ENCODE peak calls at places on chromosomes 5 and 9, in seven cellular contexts. B is cardiac muscle cell, J is lower lobe of right lung, R is kidney epithelial cell, N is dorsolateral prefrontal cortex, F is fibroblast of pulmonary artery, P is psoas muscle. E is an unnamed sample.

GRCh38 chr5:56126487-56127179 is 106.5 kb downstream of the ANKRD55 start:
- DNase-seq in F (peak), P (no peak), N (no peak), R (no peak), B (peak), J (no peak), E (peak)

GRCh38 chr9:42386477-42386876 is 203.0 kb downstream of the SPATA31A6 start:
- DNase-seq in B (no peak), J (no peak), P (no peak), R (no peak), N (no peak), F (no peak), E (no peak)

GRCh38 chr9:70049672-70050271 is 6.1 kb downstream of the MAMDC2 start:
- DNase-seq in P (peak), N (peak), B (peak), J (peak), R (no peak), F (peak), E (peak)

GRCh38 chr5:171131499-171131898 is 177.5 kb upstream of the TLX3 start:
- DNase-seq in B (no peak), J (no peak), N (no peak), R (no peak), P (no peak), F (no peak), E (no peak)

GRCh38 chr5:8851101-8851500 is 694.8 kb downstream of the SEMA5A start:
- DNase-seq in N (no peak), P (no peak), B (no peak), R (no peak), F (no peak), J (no peak), E (no peak)

GRCh38 chr9:15423328-15423985 is 781 bp downstream of the SNAPC3 start:
- DNase-seq in R (no peak), N (no peak), P (no peak), F (peak), B (peak), J (no peak), E (peak)

GRCh38 chr9:18185196-18185595 is 288.8 kb upstream of the ADAMTSL1 start:
- DNase-seq in F (no peak), N (no peak), B (no peak), J (no peak), P (no peak), R (no peak), E (no peak)

GRCh38 chr9:127345566-127345965 is 51.4 kb upstream of the SLC2A8 start:
- DNase-seq in P (no peak), R (no peak), N (no peak), B (no peak), J (no peak), F (no peak), E (no peak)

GRCh38 chr9:83472764-83473163 is 65.4 kb downstream of the FRMD3 start:
- DNase-seq in J (peak), F (peak), P (no peak), B (peak), N (no peak), R (no peak), E (peak)

GRCh38 chr9:93592389-93593021 is 16.1 kb downstream of the PHF2 start:
- DNase-seq in N (no peak), F (no peak), J (no peak), B (no peak), P (no peak), R (no peak), E (no peak)

GRCh38 chr9:106025449-106025848 is 331.1 kb downstream of the TMEM38B start:
- DNase-seq in P (no peak), N (no peak), F (no peak), B (no peak), J (no peak), R (no peak), E (no peak)

GRCh38 chr9:113479150-113479761 is 15.7 kb downstream of the RGS3 start:
- DNase-seq in B (no peak), N (no peak), R (no peak), F (no peak), P (no peak), J (no peak), E (peak)

GRCh38 chr9:34562136-34562745 is 27.3 kb downstream of the CNTFR start:
- DNase-seq in R (no peak), J (no peak), P (no peak), N (no peak), F (no peak), B (no peak), E (no peak)

GRCh38 chr9:22265038-22265437 is 181.6 kb upstream of the DMRTA1 start:
- DNase-seq in P (no peak), F (no peak), R (no peak), J (no peak), N (no peak), B (no peak), E (no peak)

GRCh38 chr5:144167998-144168397 is 2.5 kb downstream of the YIPF5 start:
- DNase-seq in B (no peak), F (no peak), N (no peak), P (no peak), J (no peak), R (no peak), E (no peak)
- H3K4me3 ChIP-seq in B (no peak), F (peak), N (no peak), P (no peak), J (no peak), R (no peak), E (no peak)

GRCh38 chr5:92909545-92909962 is 671.5 kb downstream of the NR2F1-AS1 start:
- DNase-seq in J (no peak), F (peak), B (peak), N (no peak), P (no peak), R (no peak), E (peak)
- TF ChIP-seq CTCF in J (no peak), F (peak), B (peak), N (peak), P (peak), R (peak), E (peak)

GRCh38 chr5:141040093-141040762 is 10.9 kb upstream of the PCDHB1 start:
- DNase-seq in N (peak), F (peak), J (peak), P (peak), R (no peak), B (peak), E (peak)
- H3K4me3 ChIP-seq in N (peak), F (no peak), J (peak), P (peak), R (no peak), B (peak), E (no peak)

DNA sequence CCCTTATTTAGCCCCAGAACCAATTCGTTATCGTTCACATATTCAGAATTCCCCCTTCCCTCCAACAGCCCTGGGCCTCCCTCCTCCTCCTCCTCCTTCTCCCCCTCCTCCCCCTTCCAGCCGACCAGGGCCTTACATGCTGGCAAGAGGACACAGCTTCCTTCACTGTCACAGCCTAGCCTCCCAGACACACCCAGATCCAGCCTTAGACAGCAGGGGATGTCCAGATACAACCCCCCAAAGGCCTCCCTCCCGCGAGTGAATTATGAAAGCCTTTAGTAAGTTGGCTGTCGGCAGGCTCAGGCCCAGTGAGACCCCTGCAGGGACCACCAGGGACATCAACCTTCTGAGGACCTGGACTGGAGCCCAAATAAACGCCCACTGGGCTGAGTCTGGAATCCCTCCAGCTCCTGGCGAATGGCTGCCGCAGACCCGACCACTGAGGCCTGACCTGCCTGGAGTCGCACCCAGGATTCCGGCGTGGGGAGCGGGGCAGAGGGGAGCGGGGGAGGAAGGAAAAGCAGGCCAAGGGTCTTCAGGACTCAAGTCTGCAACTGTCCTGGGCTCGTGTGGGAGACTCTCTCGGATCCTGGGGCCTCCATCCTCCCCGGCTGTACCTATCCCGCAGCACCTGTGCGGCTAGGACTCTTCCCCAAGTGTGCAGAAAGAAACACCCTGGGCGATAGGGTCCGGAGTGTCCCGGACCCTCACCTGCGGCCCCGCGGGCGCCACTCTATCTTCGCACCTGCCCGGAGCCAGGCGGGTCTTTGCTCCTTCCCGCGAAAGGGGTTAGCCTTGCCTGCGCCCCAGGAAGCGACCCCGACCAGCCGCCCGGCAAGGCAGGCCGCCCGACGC is 735 bp downstream of the SEPTIN8 start:
- DNase-seq in P (peak), R (no peak), N (no peak), B (peak), F (no peak), J (no peak), E (no peak)
- TF ChIP-seq CTCF in P (no peak), R (no peak), N (no peak), B (no peak), F (no peak), J (no peak), E (no peak)

E was measured in choroid plexus epithelial cell.